ENCODE peak calls at places on chromosomes 5 and 9, in four cellular contexts. B is A549, A is pancreas, F is heart left ventricle. I is an unnamed sample. For H3K4me1, the result is how much of the 10 kb centered on the place peaks cover.

GRCh38 chr5:76391014-76391413 is 12.1 kb upstream of the IQGAP2 start:
- DNase-seq in F (no peak), A (no peak), B (no peak), I (no peak)

GRCh38 chr5:116176124-116176523 is 91.3 kb downstream of the COMMD10 start:
- DNase-seq in F (peak), B (no peak), A (no peak), I (no peak)

GRCh38 chr5:131221888-131222287 is 42.0 kb upstream of the CDC42SE2 start:
- DNase-seq in F (no peak), A (no peak), B (no peak), I (no peak)

GRCh38 chr9:89592963-89593775 is 11.6 kb upstream of the GADD45G start:
- DNase-seq in B (peak), A (no peak), F (no peak), I (no peak)

GRCh38 chr9:111909444-111909843 is 12.8 kb downstream of the UGCG start:
- DNase-seq in F (no peak), B (no peak), A (no peak), I (no peak)

GRCh38 chr5:74659172-74659571 is 18.6 kb upstream of the ENC1 start:
- DNase-seq in B (no peak), A (no peak), F (no peak), I (no peak)

GRCh38 chr9:112537561-112537960 is 50.9 kb downstream of the KIAA1958 start:
- DNase-seq in F (no peak), A (no peak), B (no peak), I (no peak)

GRCh38 chr5:113202904-113203716 is 226.5 kb downstream of the DCP2 start:
- DNase-seq in A (peak), F (peak), B (peak), I (no peak)

GRCh38 chr9:130235558-130236435 is 29.8 kb upstream of the HMCN2 start:
- DNase-seq in F (peak), A (peak), B (peak), I (peak)

GRCh38 chr9:99235874-99236627 is 14.0 kb downstream of the SEC61B start:
- DNase-seq in A (no peak), B (no peak), F (no peak), I (no peak)

GRCh38 chr5:173513521-173513991 is 102.9 kb downstream of the BOD1 start:
- DNase-seq in B (peak), F (no peak), A (no peak), I (no peak)

GRCh38 chr5:179264641-179265528 is 80.4 kb downstream of the ADAMTS2 start:
- DNase-seq in F (peak), B (no peak), A (no peak), I (no peak)

GRCh38 chr5:179243333-179243732 is 101.9 kb downstream of the ADAMTS2 start:
- DNase-seq in A (no peak), B (no peak), F (no peak), I (no peak)

GRCh38 chr5:82225525-82226172 is 52.5 kb downstream of the RPS23 start:
- DNase-seq in A (no peak), F (peak), B (peak), I (no peak)

GRCh38 chr5:126656397-126657007 is 55.8 kb downstream of the PHAX start:
- DNase-seq in F (no peak), B (peak), A (no peak), I (no peak)

GRCh38 chr5:88405783-88406182 is 137.1 kb upstream of the TMEM161B start:
- DNase-seq in F (no peak), B (no peak), A (no peak), I (no peak)

GRCh38 chr5:109224276-109224675 is 185.5 kb downstream of the PJA2 start:
- DNase-seq in A (no peak), F (no peak), B (no peak), I (no peak)

GRCh38 chr9:127457191-127457878 is 6.0 kb downstream of the LRSAM1 start:
- DNase-seq in F (no peak), A (no peak), B (no peak), I (no peak)

DNA sequence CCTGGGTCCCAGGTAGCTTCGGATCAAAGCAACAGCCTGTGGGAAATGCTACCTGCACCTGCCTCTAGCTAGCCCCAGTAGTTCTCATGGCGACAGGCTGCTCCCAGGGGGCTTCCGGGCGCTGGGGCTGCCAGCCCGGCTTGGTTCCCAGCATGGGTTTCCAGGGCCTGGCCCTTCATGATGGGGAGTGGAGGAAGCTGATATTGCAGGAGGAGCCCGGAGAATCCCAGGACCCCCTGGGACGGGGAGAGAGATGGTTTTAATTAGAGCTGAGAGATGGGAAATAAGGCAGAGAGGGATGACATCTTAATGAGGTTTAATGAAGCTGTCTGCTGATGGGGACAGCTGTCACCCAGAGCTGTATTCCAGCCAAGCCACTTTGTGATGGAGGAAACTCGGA is 78.6 kb downstream of the CFAP77 start:
- DNase-seq in A (no peak), B (no peak), F (no peak), I (no peak)
- TF ChIP-seq CTCF in A (no peak), B (no peak), F (no peak), I (no peak)

DNA sequence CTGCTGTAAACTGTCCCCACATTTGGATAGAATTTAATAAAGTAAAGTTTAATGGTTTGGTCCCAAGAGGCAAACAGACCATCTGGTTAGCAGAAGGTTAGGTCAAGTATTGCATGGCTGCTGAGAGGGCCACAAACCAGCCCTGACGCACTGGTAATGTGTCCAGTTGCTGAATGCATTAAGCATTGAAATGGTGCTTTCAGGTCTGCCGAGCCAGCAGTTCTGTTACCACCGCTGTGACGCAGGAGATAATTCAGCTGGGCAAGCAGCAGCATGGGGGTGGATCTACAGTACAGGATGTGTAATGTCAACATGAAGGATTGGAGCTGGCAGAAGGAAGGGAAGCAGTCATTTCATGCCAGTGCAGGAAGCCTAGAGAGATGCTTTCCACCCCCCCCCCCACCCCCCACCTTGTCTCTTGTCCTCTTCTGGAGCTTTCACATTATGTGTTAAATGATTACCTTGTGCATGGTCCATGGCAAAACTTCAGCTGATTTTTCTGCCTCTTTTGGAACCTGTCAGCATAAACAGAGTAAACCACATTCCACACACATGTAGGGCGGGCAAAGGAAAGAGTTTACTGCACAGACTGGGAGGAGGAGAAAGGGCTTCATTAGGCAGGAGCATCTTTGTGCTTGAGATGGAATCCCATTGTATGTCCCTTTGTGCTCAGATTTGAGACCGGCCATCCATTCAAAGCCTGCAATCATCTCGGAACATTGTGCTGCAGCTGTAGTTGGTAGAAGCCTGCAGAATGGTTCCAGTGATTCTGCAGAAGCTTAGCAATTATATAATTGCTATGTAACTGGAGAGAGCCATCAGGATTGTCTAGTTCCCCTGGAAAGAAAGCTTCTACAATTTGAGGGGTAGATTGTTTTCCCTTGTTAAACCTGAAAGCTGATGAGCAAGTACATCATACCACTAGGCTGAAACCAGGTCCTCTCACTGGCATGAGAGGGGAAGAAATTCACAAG is 16.3 kb downstream of the ZNF462 start:
- DNase-seq in B (peak), A (no peak), F (peak), I (no peak)
- H3K4me1 ChIP-seq in B (under half), A (under half), F (under half), I (half or more)

GRCh38 chr9:7259544-7260241 is 501.9 kb downstream of the KDM4C start:
- DNase-seq in F (no peak), B (peak), A (no peak), I (no peak)
- TF ChIP-seq CTCF in F (no peak), B (peak), A (no peak), I (no peak)

GRCh38 chr5:149514512-149514911 is 36.7 kb downstream of the CSNK1A1 start:
- DNase-seq in B (no peak), F (no peak), A (no peak), I (no peak)
- H3K4me1 ChIP-seq in B (under half), F (under half), A (under half), I (under half)

GRCh38 chr9:132312873-132313272 is 41.9 kb downstream of the SETX start:
- DNase-seq in B (peak), A (no peak), F (no peak), I (no peak)
- TF ChIP-seq CTCF in B (no peak), A (no peak), F (no peak), I (no peak)